ENCODE peak calls at places on chromosomes 3 and 15, in ten cellular contexts. F is upper lobe of right lung, V is psoas muscle, J is A549, P is neural progenitor cell, I is HCT116, H is heart left ventricle, M is fibroblast of lung, W is adipocyte, Y is cardiac muscle cell. R is an unnamed sample.
A peak's percentile ranks its signal among the peaks of the same experiment; 100 is the strongest.

GRCh38 chr3:182450942-182451607 is 342.2 kb upstream of the ATP11B start:
- DNase-seq in J (no peak), P (peak; percentile 46), H (no peak), W (no peak), F (no peak), M (no peak), I (no peak), Y (no peak), V (no peak), R (no peak)

GRCh38 chr3:119289371-119289770 is 4.8 kb upstream of the ARHGAP31 start:
- DNase-seq in I (no peak), W (no peak), J (no peak), Y (no peak), M (no peak), V (no peak), P (no peak), H (no peak), F (no peak), R (no peak)

GRCh38 chr3:138381950-138382715 is 33.8 kb downstream of the MRAS start:
- DNase-seq in F (peak; percentile 82), H (peak; percentile 85), Y (peak; percentile 80), M (peak; percentile 46), I (no peak), V (peak; percentile 74), P (peak; percentile 14), J (no peak), W (peak; percentile 81), R (peak; percentile 56)

GRCh38 chr15:68187559-68187958 is 17.6 kb downstream of the CALML4 start:
- DNase-seq in V (no peak), W (peak; percentile 91), M (peak; percentile 86), I (no peak), H (peak; percentile 67), P (no peak), Y (peak; percentile 93), J (no peak), F (no peak), R (peak; percentile 56)

GRCh38 chr3:127814325-127814781 is 8.0 kb downstream of the MGLL start:
- DNase-seq in F (no peak), Y (no peak), I (no peak), J (no peak), H (no peak), P (no peak), W (peak; percentile 51), M (no peak), V (no peak), R (no peak)

GRCh38 chr3:172913911-172914730 is 163.6 kb downstream of the ECT2 start:
- DNase-seq in M (peak; percentile 16), F (no peak), W (no peak), H (no peak), V (no peak), Y (no peak), J (no peak), P (no peak), I (no peak), R (no peak)

GRCh38 chr3:159077860-159078259 is 276.0 kb downstream of the MFSD1 start:
- DNase-seq in W (peak; percentile 78), H (no peak), F (no peak), M (peak; percentile 93), V (no peak), P (no peak), Y (peak; percentile 58), I (no peak), J (no peak), R (peak; percentile 30)

GRCh38 chr3:46865546-46865945 is 2.3 kb upstream of the MYL3 start:
- DNase-seq in J (no peak), I (no peak), F (peak; percentile 61), V (peak; percentile 13), W (no peak), Y (no peak), P (no peak), M (no peak), H (peak; percentile 30), R (peak; percentile 71)

GRCh38 chr3:25235033-25235432 is 193.0 kb upstream of the RARB start:
- DNase-seq in M (peak; percentile 35), J (no peak), P (no peak), I (no peak), W (peak; percentile 26), H (no peak), F (no peak), Y (no peak), V (no peak), R (no peak)

GRCh38 chr3:150220791-150221190 is 187.3 kb upstream of the TSC22D2 start:
- DNase-seq in Y (peak; percentile 41), J (no peak), H (no peak), P (peak; percentile 59), M (peak; percentile 32), F (no peak), I (no peak), V (no peak), W (no peak), R (peak; percentile 86)

GRCh38 chr3:50251220-50251619 is 15.2 kb downstream of the GNAI2 start:
- DNase-seq in P (no peak), J (peak; percentile 53), M (peak; percentile 94), I (no peak), V (no peak), H (no peak), Y (peak; percentile 73), F (no peak), W (no peak), R (peak; percentile 97)

GRCh38 chr15:98760975-98761374 is 112.6 kb downstream of the IGF1R start:
- DNase-seq in V (no peak), F (no peak), M (no peak), J (no peak), Y (no peak), I (no peak), H (no peak), W (no peak), P (no peak), R (no peak)

GRCh38 chr15:98760112-98760826 is 111.9 kb downstream of the IGF1R start:
- DNase-seq in F (peak; percentile 70), Y (no peak), M (no peak), I (no peak), H (peak; percentile 77), P (no peak), W (no peak), J (no peak), V (no peak), R (no peak)

GRCh38 chr15:98755138-98755537 is 106.8 kb downstream of the IGF1R start:
- DNase-seq in I (no peak), J (peak; percentile 31), W (no peak), P (no peak), V (no peak), Y (peak; percentile 27), F (no peak), M (peak; percentile 56), H (no peak), R (no peak)

GRCh38 chr15:98755781-98756180 is 107.4 kb downstream of the IGF1R start:
- DNase-seq in P (no peak), W (no peak), I (no peak), M (no peak), J (no peak), V (no peak), F (no peak), H (no peak), Y (no peak), R (no peak)

GRCh38 chr15:98758224-98758623 is 109.9 kb downstream of the IGF1R start:
- DNase-seq in F (no peak), I (no peak), H (no peak), W (no peak), Y (no peak), M (no peak), P (no peak), J (no peak), V (no peak), R (no peak)
- H3K4me1 ChIP-seq in F (peaks cover 17% of the 10 kb centered on the region), I (peaks cover 4% of the 10 kb centered on the region), H (peaks cover 52% of the 10 kb centered on the region), W (peaks cover 30% of the 10 kb centered on the region), Y (peaks cover 10% of the 10 kb centered on the region), M (peaks cover 6% of the 10 kb centered on the region), P (peaks cover 17% of the 10 kb centered on the region), J (peaks cover 68% of the 10 kb centered on the region), V (peaks cover 35% of the 10 kb centered on the region), R (peaks cover 9% of the 10 kb centered on the region)

GRCh38 chr3:53152316-53152715 is 8.7 kb upstream of the PRKCD start:
- DNase-seq in P (no peak), F (no peak), W (no peak), M (no peak), Y (no peak), H (no peak), J (no peak), V (no peak), I (no peak), R (peak; percentile 55)
- H3K4me1 ChIP-seq in P (no peaks in the 10 kb centered on the region), F (peaks cover 45% of the 10 kb centered on the region), W (peaks cover 37% of the 10 kb centered on the region), M (peaks cover 6% of the 10 kb centered on the region), Y (no peaks in the 10 kb centered on the region), H (no peaks in the 10 kb centered on the region), J (peaks cover 28% of the 10 kb centered on the region), V (peaks cover 30% of the 10 kb centered on the region), I (peaks cover 45% of the 10 kb centered on the region), R (peaks cover 25% of the 10 kb centered on the region)

GRCh38 chr3:29281265-29282228 is 676 bp downstream of the RBMS3 start:
- DNase-seq in M (peak; percentile 62), V (no peak), H (peak; percentile 39), P (peak; percentile 40), I (no peak), W (peak; percentile 63), J (peak; percentile 31), Y (peak; percentile 71), F (no peak), R (no peak)
- H3K4me1 ChIP-seq in M (peaks cover 11% of the 10 kb centered on the region), V (peaks cover 8% of the 10 kb centered on the region), H (peaks cover 18% of the 10 kb centered on the region), P (peaks cover 27% of the 10 kb centered on the region), I (peaks cover 9% of the 10 kb centered on the region), W (peaks cover 30% of the 10 kb centered on the region), J (peaks cover 36% of the 10 kb centered on the region), Y (peaks cover 22% of the 10 kb centered on the region), F (no peaks in the 10 kb centered on the region), R (peaks cover 25% of the 10 kb centered on the region)

GRCh38 chr3:187979543-187979942 is 174.4 kb upstream of the LPP start:
- DNase-seq in H (no peak), P (no peak), J (no peak), Y (no peak), M (no peak), I (no peak), W (no peak), F (no peak), V (no peak), R (no peak)

GRCh38 chr3:187978433-187979011 is 175.4 kb upstream of the LPP start:
- DNase-seq in M (peak; percentile 51), J (no peak), P (no peak), V (no peak), W (no peak), F (no peak), Y (no peak), H (no peak), I (no peak), R (no peak)

GRCh38 chr3:187975571-187976360 is 178.2 kb upstream of the LPP start:
- DNase-seq in J (no peak), Y (no peak), I (peak; percentile 4), F (no peak), M (no peak), P (no peak), W (no peak), H (peak; percentile 38), V (peak; percentile 78), R (no peak)

GRCh38 chr3:187976361-187976900 is 177.5 kb upstream of the LPP start:
- DNase-seq in F (no peak), V (no peak), J (no peak), I (no peak), Y (no peak), P (no peak), W (no peak), H (no peak), M (no peak), R (no peak)

DNA sequence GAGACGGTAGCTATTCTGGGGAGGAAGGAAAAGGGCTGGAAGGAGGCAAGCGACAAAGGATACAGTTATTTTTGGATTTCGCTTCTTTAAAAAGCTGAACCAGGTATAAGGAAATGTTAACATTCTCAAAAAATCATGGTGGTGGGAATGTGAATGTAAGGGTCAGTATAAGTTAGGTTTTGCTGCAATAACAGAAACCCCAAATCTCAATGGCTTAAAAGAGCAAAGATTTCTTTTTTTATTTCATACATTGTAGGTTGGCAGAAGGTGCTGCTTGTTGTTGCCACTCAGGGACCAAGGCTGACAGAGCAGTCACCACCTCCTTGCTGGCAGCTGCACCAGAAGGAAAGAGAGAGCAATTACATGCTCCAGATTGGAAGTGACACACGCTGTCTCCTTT is 176.3 kb upstream of the LPP start:
- DNase-seq in W (no peak), F (no peak), H (no peak), M (no peak), I (no peak), J (no peak), P (no peak), Y (no peak), V (no peak), R (no peak)
- H3K4me1 ChIP-seq in W (peaks cover 11% of the 10 kb centered on the region), F (no peaks in the 10 kb centered on the region), H (peaks cover 19% of the 10 kb centered on the region), M (no peaks in the 10 kb centered on the region), I (peaks cover 16% of the 10 kb centered on the region), J (no peaks in the 10 kb centered on the region), P (no peaks in the 10 kb centered on the region), Y (no peaks in the 10 kb centered on the region), V (peaks cover 23% of the 10 kb centered on the region), R (peaks cover 8% of the 10 kb centered on the region)

R was measured in osteoblast.